ENCODE peak calls at places on chromosomes 16 and 17, in ten cellular contexts. J is effector CD4-positive, alpha-beta T cell; O is uterus; M is skeletal muscle cell; U is RWPE1; K is T-cell; V is ACHN; T is activated naive CD4-positive, alpha-beta T cell; D is KBM-7; F is HEK293T. G is an unnamed sample.

GRCh38 chr16:54932737-54933254 is 2.1 kb downstream of the IRX5 start:
- DNase-seq in U (no peak), O (no peak), T (no peak), V (peak; percentile 54), K (no peak), M (no peak), J (no peak), F (no peak), D (no peak), G (no peak)

GRCh38 chr17:19723967-19724366 is 7.6 kb upstream of the SLC47A2 start:
- DNase-seq in F (no peak), T (no peak), K (no peak), D (no peak), M (no peak), U (peak; percentile 89), J (no peak), O (no peak), V (no peak), G (no peak)

GRCh38 chr16:31371008-31371407 is 16.0 kb downstream of the ITGAX start:
- DNase-seq in V (no peak), F (no peak), M (no peak), O (no peak), J (no peak), K (no peak), D (no peak), T (no peak), U (no peak), G (no peak)

GRCh38 chr17:5582177-5582885 is 2.0 kb downstream of the NLRP1 start:
- DNase-seq in V (no peak), D (no peak), T (no peak), U (no peak), F (no peak), M (no peak), O (no peak), J (no peak), K (no peak), G (no peak)

GRCh38 chr17:77273397-77274136 is 132.8 kb downstream of the SEC14L1 start:
- DNase-seq in F (no peak), K (no peak), V (peak; percentile 23), J (no peak), U (no peak), D (no peak), T (no peak), M (no peak), O (no peak), G (no peak)

GRCh38 chr17:4369557-4370230 is 3.2 kb upstream of the UBE2G1 start:
- DNase-seq in T (no peak), D (no peak), U (no peak), M (no peak), J (no peak), K (no peak), V (no peak), O (no peak), F (no peak), G (no peak)

GRCh38 chr17:80068301-80069160 is 32.1 kb downstream of the CCDC40 start:
- DNase-seq in M (no peak), T (no peak), O (peak; percentile 79), D (peak; percentile 46), V (no peak), K (no peak), U (no peak), F (peak; percentile 26), J (no peak), G (no peak)

GRCh38 chr16:81956213-81956948 is 54.9 kb downstream of the SDR42E1 start:
- DNase-seq in T (no peak), M (no peak), O (no peak), D (no peak), V (no peak), U (peak; percentile 30), J (no peak), K (no peak), F (no peak), G (no peak)

GRCh38 chr17:81621494-81622230 is 15.2 kb downstream of the NPLOC4 start:
- DNase-seq in K (no peak), O (no peak), U (no peak), T (no peak), D (no peak), F (no peak), J (no peak), V (no peak), M (no peak), G (no peak)

GRCh38 chr16:63361032-63361624 is 1324.9 kb upstream of the CDH8 start:
- DNase-seq in D (peak; percentile 49), M (peak; percentile 10), T (no peak), V (peak; percentile 71), F (peak; percentile 21), K (no peak), U (peak; percentile 27), O (no peak), J (no peak), G (peak; percentile 56)

GRCh38 chr16:30354423-30355143 is 525 bp downstream of the CD2BP2 start:
- DNase-seq in D (no peak), F (no peak), J (no peak), M (no peak), K (no peak), V (no peak), O (no peak), T (no peak), U (no peak), G (no peak)

G was measured in Kasumi-1.